ENCODE peak calls at places on chromosomes 3 and 15, in six cellular contexts. C is stimulated activated CD4-positive, alpha-beta T cell treated with anti-CD3 and anti-CD28 coated beads, Interleukin-4, amount 100 ng/mL, for 48 hours; G is hippocampal formation; J is activated CD8-positive, alpha-beta memory T cell treated with anti-CD3 and anti-CD28 coated beads, Interleukin-2, amount 50 U/mL, for 48 hours; W is NAMALWA; E is neural crest cell. R is an unnamed sample.

GRCh38 chr3:110815008-110815583 is 256.5 kb upstream of the NECTIN3 start:
- DNase-seq in C (no peak), E (no peak), G (no peak), J (no peak), W (no peak), R (no peak)

GRCh38 chr3:97932387-97932801 is 39.8 kb downstream of the RIOX2 start:
- DNase-seq in E (no peak), G (no peak), C (no peak), J (no peak), W (no peak), R (no peak)

GRCh38 chr15:95556225-95556624 is 774.3 kb upstream of the NR2F2 start:
- DNase-seq in W (no peak), G (no peak), C (no peak), J (no peak), E (no peak), R (no peak)

GRCh38 chr3:42749753-42750231 is 23.3 kb downstream of the CCDC13 start:
- DNase-seq in E (no peak), G (peak; percentile 52), W (peak; percentile 20), C (no peak), J (peak; percentile 48), R (peak; percentile 27)

GRCh38 chr15:100939786-100940185 is 20.6 kb downstream of the LRRK1 start:
- DNase-seq in W (no peak), C (no peak), E (no peak), G (no peak), J (no peak), R (no peak)

GRCh38 chr3:188298585-188298984 is 144.6 kb downstream of the LPP start:
- DNase-seq in J (no peak), E (no peak), C (no peak), G (no peak), W (no peak), R (no peak)

GRCh38 chr3:127908202-127908601 is 6.8 kb upstream of the KBTBD12 start:
- DNase-seq in G (no peak), C (no peak), J (no peak), W (peak; percentile 23), E (no peak), R (no peak)

GRCh38 chr3:38158472-38158871 is 6.9 kb upstream of the OXSR1 start:
- DNase-seq in G (no peak), C (no peak), E (no peak), J (no peak), W (no peak), R (no peak)

GRCh38 chr3:176479291-176479690 is 718.0 kb downstream of the TBL1XR1 start:
- DNase-seq in E (no peak), J (no peak), C (no peak), G (no peak), W (no peak), R (no peak)

GRCh38 chr3:133676336-133677118 is 14.8 kb upstream of the TOPBP1 start:
- DNase-seq in J (no peak), G (no peak), E (no peak), C (no peak), W (no peak), R (no peak)

GRCh38 chr15:71066983-71067382 is 48.3 kb upstream of the THSD4 start:
- DNase-seq in C (no peak), J (no peak), G (no peak), W (no peak), E (no peak), R (no peak)

GRCh38 chr3:157447026-157447694 is 10.5 kb downstream of the PTX3 start:
- DNase-seq in C (no peak), G (no peak), W (peak; percentile 42), E (no peak), J (no peak), R (no peak)

GRCh38 chr3:181683563-181683962 is 28.2 kb upstream of the SOX2 start:
- DNase-seq in W (no peak), G (no peak), C (no peak), J (no peak), E (no peak), R (no peak)

GRCh38 chr15:28990390-28990789 is 104.6 kb downstream of the APBA2 start:
- DNase-seq in J (no peak), C (no peak), E (no peak), W (no peak), G (no peak), R (no peak)

GRCh38 chr3:11662392-11662990 is 18.8 kb upstream of the VGLL4 start:
- DNase-seq in C (no peak), E (no peak), W (no peak), J (no peak), G (no peak), R (no peak)

GRCh38 chr15:56913670-56914069 is 4.8 kb upstream of the TCF12 start:
- DNase-seq in G (no peak), E (no peak), C (no peak), W (no peak), J (no peak), R (no peak)

GRCh38 chr15:85477730-85478129 is 97.3 kb downstream of the AKAP13 start:
- DNase-seq in G (no peak), W (no peak), E (no peak), J (no peak), C (no peak), R (no peak)

GRCh38 chr15:80423215-80423614 is 19.0 kb downstream of the ARNT2 start:
- DNase-seq in G (no peak), E (no peak), C (no peak), J (no peak), W (no peak), R (no peak)

GRCh38 chr3:18234717-18235335 is 190.3 kb downstream of the SATB1 start:
- DNase-seq in J (no peak), G (no peak), C (no peak), W (no peak), E (no peak), R (no peak)

GRCh38 chr15:57280464-57280863 is 95.8 kb upstream of the CGNL1 start:
- DNase-seq in G (no peak), W (no peak), J (no peak), C (no peak), E (no peak), R (no peak)

GRCh38 chr15:97456541-97456940 is 504.0 kb upstream of the ARRDC4 start:
- DNase-seq in C (no peak), G (no peak), J (no peak), W (no peak), E (no peak), R (no peak)

GRCh38 chr3:47283596-47284364 is 1.0 kb downstream of the KLHL18 start:
- DNase-seq in C (peak; percentile 30), E (no peak), J (peak; percentile 68), G (no peak), W (peak; percentile 39), R (no peak)